ENCODE peak calls at places on chromosomes 3 and 15, in four cellular contexts. B is fibroblast of the aortic adventitia; J is activated CD8-positive, alpha-beta memory T cell treated with anti-CD3 and anti-CD28 coated beads for 48 hours; L is skeletal muscle cell. T is an unnamed sample.

GRCh38 chr3:127749361-127749760 is 73.0 kb downstream of the MGLL start:
- DNase-seq in J (no peak), L (no peak), B (no peak), T (no peak)

GRCh38 chr3:109927161-109927560 is 589.8 kb upstream of the DPPA4 start:
- DNase-seq in J (no peak), B (peak; percentile 92), L (peak; percentile 92), T (peak; percentile 98)

GRCh38 chr3:177362646-177363045 is 165.4 kb upstream of the TBL1XR1 start:
- DNase-seq in J (no peak), B (no peak), L (no peak), T (no peak)

GRCh38 chr3:9142346-9142745 is 107.1 kb downstream of the SRGAP3 start:
- DNase-seq in B (no peak), L (no peak), J (no peak), T (no peak)

GRCh38 chr15:80803580-80804525 is 24.7 kb downstream of the CEMIP start:
- DNase-seq in J (no peak), B (no peak), L (no peak), T (peak; percentile 46)

GRCh38 chr15:87752250-87752951 is 504.1 kb downstream of the NTRK3 start:
- DNase-seq in L (peak; percentile 64), B (peak; percentile 96), J (no peak), T (peak; percentile 83)

GRCh38 chr3:105878061-105878460 is 9.2 kb upstream of the CBLB start:
- DNase-seq in J (no peak), L (no peak), B (peak; percentile 73), T (no peak)

GRCh38 chr15:36177590-36178281 is 401.7 kb upstream of the CDIN1 start:
- DNase-seq in L (no peak), J (no peak), B (no peak), T (no peak)

GRCh38 chr3:144053121-144053520 is 81.5 kb downstream of the DIPK2A start:
- DNase-seq in J (no peak), B (peak; percentile 69), L (no peak), T (peak; percentile 49)

GRCh38 chr3:149087208-149087607 is 875 bp upstream of the HLTF start:
- DNase-seq in B (no peak), J (no peak), L (no peak), T (no peak)

GRCh38 chr3:39193391-39193790 is 996 bp upstream of the XIRP1 start:
- DNase-seq in B (no peak), L (no peak), J (no peak), T (peak; percentile 71)

GRCh38 chr15:65196637-65197336 is 11.6 kb upstream of the CLPX start:
- DNase-seq in L (no peak), B (no peak), J (no peak), T (no peak)

GRCh38 chr15:72758195-72758594 is 25.4 kb downstream of the ADPGK start:
- DNase-seq in B (peak; percentile 97), L (peak; percentile 93), J (no peak), T (peak; percentile 97)

GRCh38 chr15:75148293-75148692 is 53.4 kb upstream of the C15orf39 start:
- DNase-seq in B (no peak), L (no peak), J (no peak), T (no peak)

GRCh38 chr3:179840985-179841384 is 188.1 kb downstream of the USP13 start:
- DNase-seq in B (peak; percentile 63), J (no peak), L (peak; percentile 61), T (peak; percentile 93)

GRCh38 chr3:180776433-180776832 is 97.1 kb upstream of the CCDC39 start:
- DNase-seq in B (no peak), L (no peak), J (no peak), T (no peak)

GRCh38 chr3:99351097-99351496 is 287.3 kb upstream of the COL8A1 start:
- DNase-seq in B (no peak), L (no peak), J (no peak), T (no peak)

GRCh38 chr3:140394488-140395133 is 283.3 kb upstream of the TRIM42 start:
- DNase-seq in B (no peak), J (no peak), L (no peak), T (no peak)

GRCh38 chr3:149512073-149512782 is 37.7 kb downstream of the TM4SF4 start:
- DNase-seq in L (no peak), B (peak; percentile 75), J (no peak), T (peak; percentile 50)

GRCh38 chr3:127253491-127253890 is 34.4 kb downstream of the PRR20G start:
- DNase-seq in L (no peak), J (no peak), B (no peak), T (no peak)

GRCh38 chr3:43870110-43870509 is 179.4 kb downstream of the ABHD5 start:
- DNase-seq in L (no peak), J (no peak), B (peak; percentile 70), T (peak; percentile 54)

GRCh38 chr3:120284702-120285507 is at the start of gene GPR156:
- DNase-seq in L (no peak), B (no peak), J (no peak), T (no peak)

GRCh38 chr15:59105839-59106238 is 893 bp downstream of the CCNB2 start:
- DNase-seq in B (no peak), L (no peak), J (no peak), T (no peak)

GRCh38 chr15:74442604-74443003 is 8.8 kb upstream of the SEMA7A start:
- DNase-seq in J (no peak), L (no peak), B (no peak), T (no peak)

GRCh38 chr3:58564456-58565160 is 12.6 kb downstream of the FAM107A start:
- DNase-seq in L (peak; percentile 35), J (no peak), B (peak; percentile 79), T (peak; percentile 49)

GRCh38 chr3:147447224-147447623 is 38.1 kb downstream of the ZIC1 start:
- DNase-seq in B (no peak), J (no peak), L (no peak), T (no peak)

GRCh38 chr15:99098426-99098825 is 6.5 kb upstream of the SYNM start:
- DNase-seq in B (no peak), L (no peak), J (no peak), T (no peak)